ENCODE peak calls at places on chromosome 1, in six cellular contexts. Q is H9, E is Daoy, F is AG10803, Z is activated T-cell treated with anti-CD3 and anti-CD28 coated beads for 1 hour, J is heart right ventricle. L is an unnamed sample.

GRCh38 chr1:212470059-212470458 is 37.3 kb downstream of the NENF start:
- DNase-seq in Q (no peak), E (peak; percentile 90), F (peak; percentile 97), Z (no peak), J (peak; percentile 74), L (no peak)

GRCh38 chr1:199786695-199787094 is 240.8 kb upstream of the NR5A2 start:
- DNase-seq in Q (no peak), E (no peak), F (no peak), Z (no peak), J (no peak), L (no peak)

GRCh38 chr1:115755436-115756370 is 12.8 kb downstream of the CASQ2 start:
- DNase-seq in Q (no peak), E (no peak), F (no peak), Z (no peak), J (no peak), L (no peak)

GRCh38 chr1:112783059-112783458 is 67.9 kb upstream of the PPM1J start:
- DNase-seq in Q (no peak), E (no peak), F (no peak), Z (no peak), J (no peak), L (no peak)

GRCh38 chr1:108561731-108562326 is 1.9 kb downstream of the EEIG2 start:
- DNase-seq in Q (peak; percentile 87), E (peak; percentile 83), F (no peak), Z (peak; percentile 73), J (peak; percentile 23), L (peak; percentile 88)

GRCh38 chr1:224198572-224198971 is 15.5 kb downstream of the DEGS1 start:
- DNase-seq in Q (no peak), E (no peak), F (no peak), Z (no peak), J (no peak), L (no peak)

GRCh38 chr1:19385869-19386591 is 73.9 kb downstream of the SLC66A1 start:
- DNase-seq in Q (no peak), E (no peak), F (peak; percentile 76), Z (no peak), J (peak; percentile 82), L (no peak)

GRCh38 chr1:197674286-197674685 is 101.0 kb downstream of the DENND1B start:
- DNase-seq in Q (peak; percentile 36), E (no peak), F (peak; percentile 23), Z (no peak), J (no peak), L (peak; percentile 90)

GRCh38 chr1:85203573-85204169 is 2.9 kb upstream of the SYDE2 start:
- DNase-seq in Q (no peak), E (no peak), F (peak; percentile 42), Z (no peak), J (no peak), L (no peak)

GRCh38 chr1:114956570-114956969 is 73.1 kb upstream of the TSHB start:
- DNase-seq in Q (peak; percentile 66), E (peak; percentile 32), F (peak; percentile 5), Z (no peak), J (no peak), L (peak; percentile 86)

GRCh38 chr1:92081031-92081430 is 886 bp downstream of the BTBD8 start:
- DNase-seq in Q (no peak), E (no peak), F (no peak), Z (no peak), J (no peak), L (no peak)